ENCODE peak calls at places on chromosomes 3 and 15, in eight cellular contexts. Y is activated CD4-positive, alpha-beta T cell treated with anti-CD3 and anti-CD28 coated beads, Interleukin-2, amount 50 U/mL, for 48 hours; D is RPMI7951; K is thoracic aorta; Q is stimulated activated CD8-positive, alpha-beta memory T cell treated with anti-CD3 and anti-CD28 coated beads, Interleukin-12 subunit alpha, Interleukin-12 subunit beta, amount 100 ng/mL, for 1 hour; O is sciatic nerve; J is ELR; N is activated CD8-positive, alpha-beta memory T cell treated with anti-CD3 and anti-CD28 coated beads for 48 hours. B is an unnamed sample.

GRCh38 chr3:101091489-101091888 is 98.3 kb upstream of the ABI3BP start:
- DNase-seq in O (no peak), D (peak; percentile 14), N (no peak), Q (no peak), Y (no peak), K (no peak), J (peak; percentile 80), B (no peak)

GRCh38 chr15:97501291-97501690 is 459.2 kb upstream of the ARRDC4 start:
- DNase-seq in J (no peak), O (no peak), K (no peak), Y (no peak), Q (no peak), N (no peak), D (no peak), B (no peak)

GRCh38 chr3:129016725-129017530 is 15.8 kb downstream of the EFCC1 start:
- DNase-seq in Q (no peak), Y (peak; percentile 14), D (no peak), O (no peak), J (no peak), K (no peak), N (no peak), B (peak; percentile 56)

GRCh38 chr3:64224826-64225606 is at the start of gene PRICKLE2:
- DNase-seq in N (no peak), D (peak; percentile 96), Y (no peak), O (peak; percentile 90), J (peak; percentile 94), K (peak; percentile 75), Q (no peak), B (no peak)

GRCh38 chr3:5188419-5189405 is 1.2 kb downstream of the EDEM1 start:
- DNase-seq in Y (peak; percentile 53), Q (no peak), K (no peak), O (no peak), N (no peak), D (peak; percentile 41), J (peak; percentile 49), B (no peak)

GRCh38 chr15:43105077-43105769 is 615 bp downstream of the UBR1 start:
- DNase-seq in Q (no peak), O (no peak), D (peak; percentile 9), N (no peak), K (no peak), Y (peak; percentile 33), J (peak; percentile 23), B (no peak)

GRCh38 chr3:112308151-112308911 is 14.3 kb upstream of the SLC9C1 start:
- DNase-seq in Q (no peak), K (no peak), Y (no peak), N (no peak), D (peak; percentile 50), J (no peak), O (no peak), B (no peak)

GRCh38 chr3:144351968-144352367 is 380.3 kb downstream of the DIPK2A start:
- DNase-seq in Q (no peak), D (no peak), Y (no peak), N (no peak), J (no peak), K (no peak), O (no peak), B (no peak)

GRCh38 chr15:42494998-42495360 is 455 bp upstream of the SNAP23 start:
- DNase-seq in K (no peak), J (peak; percentile 84), N (no peak), D (peak; percentile 82), O (peak; percentile 69), Q (peak; percentile 22), Y (no peak), B (no peak)

GRCh38 chr3:168782193-168782592 is 686.5 kb upstream of the GOLIM4 start:
- DNase-seq in K (no peak), D (no peak), Q (no peak), J (no peak), Y (no peak), N (no peak), O (no peak), B (no peak)

GRCh38 chr3:184637705-184638104 is 74.2 kb downstream of the MAGEF1 start:
- DNase-seq in O (no peak), N (no peak), Q (no peak), D (no peak), J (no peak), K (no peak), Y (no peak), B (no peak)

GRCh38 chr15:33292718-33293307 is 18.0 kb upstream of the RYR3 start:
- DNase-seq in O (peak; percentile 79), K (no peak), D (peak; percentile 56), J (peak; percentile 77), Y (peak; percentile 66), N (no peak), Q (no peak), B (no peak)

GRCh38 chr15:40346579-40347558 is 4.0 kb upstream of the PHGR1 start:
- DNase-seq in Q (no peak), Y (no peak), K (no peak), N (no peak), O (no peak), J (no peak), D (no peak), B (no peak)

GRCh38 chr3:74415731-74416130 is 198.7 kb downstream of the CNTN3 start:
- DNase-seq in O (no peak), Q (no peak), J (no peak), Y (no peak), D (no peak), N (no peak), K (no peak), B (no peak)

GRCh38 chr3:127036209-127037020 is 53.5 kb downstream of the PLXNA1 start:
- DNase-seq in K (no peak), J (no peak), D (no peak), N (no peak), Q (no peak), O (peak; percentile 55), Y (no peak), B (no peak)

GRCh38 chr15:40927497-40928346 is 1.4 kb upstream of the DLL4 start:
- DNase-seq in Q (no peak), J (no peak), Y (no peak), D (no peak), O (no peak), N (no peak), K (no peak), B (no peak)

B was measured in GM18507.